ENCODE peak calls at places on chromosomes 12 and 14, in six cellular contexts. A is CD8-positive, alpha-beta T cell; D is cardiac fibroblast; E is activated CD4-positive, alpha-beta T cell treated with anti-CD3 and anti-CD28 coated beads, Interleukin-2, amount 50 U/mL, for 24 hours; R is hepatic stellate cell; F is AG09309. I is an unnamed sample.

GRCh38 chr12:19666070-19666469 is 226.8 kb downstream of the AEBP2 start:
- DNase-seq in A (no peak), D (no peak), E (no peak), R (no peak), F (no peak), I (no peak)

GRCh38 chr12:102539651-102540553 is 59.5 kb upstream of the IGF1 start:
- DNase-seq in A (no peak), D (peak), E (no peak), R (peak), F (peak), I (no peak)

GRCh38 chr14:68397371-68397779 is 395.5 kb downstream of the ZFP36L1 start:
- DNase-seq in A (no peak), D (no peak), E (no peak), R (no peak), F (no peak), I (peak)

GRCh38 chr14:22432348-22432976 is 156.6 kb downstream of the DAD1 start:
- DNase-seq in A (no peak), D (peak), E (no peak), R (peak), F (peak), I (peak)

GRCh38 chr12:112458751-112459150 is 40.0 kb downstream of the PTPN11 start:
- DNase-seq in A (no peak), D (no peak), E (no peak), R (no peak), F (no peak), I (no peak)

GRCh38 chr14:61466249-61466904 is 145.0 kb downstream of the PRKCH start:
- DNase-seq in A (no peak), D (peak), E (no peak), R (peak), F (peak), I (no peak)

GRCh38 chr12:105226219-105226618 is 9.8 kb downstream of the APPL2 start:
- DNase-seq in A (peak), D (peak), E (no peak), R (peak), F (peak), I (peak)

GRCh38 chr14:34246206-34246605 is 215.8 kb downstream of the SPTSSA start:
- DNase-seq in A (no peak), D (no peak), E (no peak), R (no peak), F (no peak), I (no peak)

GRCh38 chr14:95647926-95648325 is 38.3 kb upstream of the TCL1B start:
- DNase-seq in A (no peak), D (no peak), E (no peak), R (no peak), F (no peak), I (no peak)

GRCh38 chr12:15679146-15679545 is 110.0 kb downstream of the EPS8 start:
- DNase-seq in A (no peak), D (no peak), E (no peak), R (no peak), F (no peak), I (no peak)

GRCh38 chr14:85415015-85415712 is 114.8 kb upstream of the FLRT2 start:
- DNase-seq in A (no peak), D (peak), E (no peak), R (peak), F (peak), I (no peak)

I was measured in KBM-7.